ENCODE peak calls at places on chromosomes 13 and 19, in eight cellular contexts. D, Y, Z, P, U, X, N and L are unnamed samples.

GRCh38 chr19:42378225-42378929 is 11.7 kb downstream of the CNFN start:
- DNase-seq in N (no peak), Y (no peak), U (no peak), X (no peak), P (no peak), Z (no peak), D (no peak), L (no peak)

GRCh38 chr19:15112385-15112784 is 5.2 kb downstream of the SYDE1 start:
- DNase-seq in X (no peak), Y (no peak), N (peak; percentile 56), D (no peak), U (peak; percentile 60), Z (no peak), P (no peak), L (no peak)

GRCh38 chr19:4184718-4185352 is 2.3 kb downstream of the ANKRD24 start:
- DNase-seq in U (no peak), D (no peak), Y (no peak), Z (no peak), X (no peak), P (no peak), N (no peak), L (no peak)

GRCh38 chr13:27857271-27857670 is 62.5 kb upstream of the PDX1 start:
- DNase-seq in X (no peak), Y (no peak), D (no peak), Z (no peak), N (peak; percentile 8), P (peak; percentile 26), U (no peak), L (peak; percentile 32)

GRCh38 chr19:7928741-7929701 is 3.1 kb upstream of the CTXN1 start:
- DNase-seq in X (no peak), P (no peak), D (no peak), U (no peak), Z (no peak), Y (peak; percentile 92), N (peak; percentile 66), L (peak; percentile 85)

GRCh38 chr19:15264061-15264932 is 32.0 kb upstream of the EPHX3 start:
- DNase-seq in Z (peak; percentile 80), N (peak; percentile 65), D (peak; percentile 51), X (peak; percentile 69), Y (peak; percentile 91), U (peak; percentile 45), P (no peak), L (peak; percentile 70)

GRCh38 chr13:94239135-94239534 is 240.3 kb downstream of the DCT start:
- DNase-seq in X (no peak), Y (no peak), N (no peak), D (no peak), P (no peak), U (no peak), Z (no peak), L (no peak)

GRCh38 chr19:34288381-34288780 is 34.0 kb downstream of the GARRE1 start:
- DNase-seq in X (no peak), P (no peak), Y (no peak), D (no peak), U (no peak), Z (no peak), N (no peak), L (no peak)

GRCh38 chr19:2462635-2463421 is 6.1 kb upstream of the LMNB2 start:
- DNase-seq in Y (peak; percentile 95), Z (peak; percentile 83), N (no peak), U (peak; percentile 97), D (peak; percentile 91), P (peak; percentile 94), X (peak; percentile 93), L (peak; percentile 77)

DNA sequence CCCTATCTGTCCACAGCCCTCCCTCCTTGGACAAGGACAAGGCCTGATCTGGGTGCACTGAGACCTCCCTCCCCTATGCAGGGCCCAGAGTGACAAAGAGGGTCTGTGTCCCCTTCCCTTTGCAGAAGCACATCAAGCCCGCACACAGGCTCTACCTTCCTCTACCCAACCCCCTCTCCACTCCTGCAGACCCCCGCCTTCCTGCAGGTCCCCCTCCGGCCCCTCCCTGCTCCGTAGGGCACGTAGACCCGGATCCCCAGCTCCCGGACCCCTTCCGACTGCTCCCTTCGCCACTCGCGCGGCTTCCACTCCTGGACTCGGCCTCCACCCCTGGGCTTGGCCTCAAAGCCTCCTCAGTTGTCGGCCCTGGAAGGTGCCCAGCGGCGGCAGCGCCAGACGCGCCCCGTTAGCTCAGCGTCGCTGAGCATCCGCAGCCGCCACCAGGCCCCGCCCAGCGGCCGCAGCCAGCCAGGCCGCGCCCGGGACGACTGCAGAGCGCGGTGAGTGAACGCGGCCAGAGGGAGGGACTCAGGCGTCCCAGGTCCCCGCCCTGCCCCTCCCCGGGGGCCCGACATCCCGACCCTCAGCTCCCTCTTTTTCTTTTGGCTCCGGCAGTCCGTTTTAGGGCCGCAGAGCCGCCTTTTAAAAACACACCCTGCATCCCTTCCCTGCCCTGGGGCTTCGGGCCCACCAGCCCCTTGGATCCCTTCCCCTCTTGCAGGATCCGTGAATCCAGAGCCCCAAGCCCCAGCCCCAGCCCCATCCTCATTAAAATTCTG is 1.6 kb upstream of the MYADM start:
- DNase-seq in Y (peak; percentile 91), Z (peak; percentile 71), U (peak; percentile 60), N (peak; percentile 44), X (no peak), D (no peak), P (no peak), L (peak; percentile 72)
- TF ChIP-seq POLR2A in Y (peak; percentile 30), Z (no peak), U (no peak), N (no peak), X (no peak), D (peak; percentile 82), P (peak; percentile 8), L (no peak)

GRCh38 chr13:45086484-45086883 is 33.8 kb upstream of the GTF2F2 start:
- DNase-seq in N (no peak), Z (no peak), D (no peak), X (no peak), U (no peak), Y (no peak), P (no peak), L (no peak)

GRCh38 chr13:45078003-45078402 is 42.3 kb upstream of the GTF2F2 start:
- DNase-seq in P (no peak), Y (no peak), U (no peak), N (no peak), Z (no peak), D (no peak), X (no peak), L (no peak)

GRCh38 chr13:45084515-45084914 is 35.8 kb upstream of the GTF2F2 start:
- DNase-seq in Z (no peak), P (no peak), D (no peak), N (no peak), Y (no peak), U (no peak), X (no peak), L (no peak)

DNA sequence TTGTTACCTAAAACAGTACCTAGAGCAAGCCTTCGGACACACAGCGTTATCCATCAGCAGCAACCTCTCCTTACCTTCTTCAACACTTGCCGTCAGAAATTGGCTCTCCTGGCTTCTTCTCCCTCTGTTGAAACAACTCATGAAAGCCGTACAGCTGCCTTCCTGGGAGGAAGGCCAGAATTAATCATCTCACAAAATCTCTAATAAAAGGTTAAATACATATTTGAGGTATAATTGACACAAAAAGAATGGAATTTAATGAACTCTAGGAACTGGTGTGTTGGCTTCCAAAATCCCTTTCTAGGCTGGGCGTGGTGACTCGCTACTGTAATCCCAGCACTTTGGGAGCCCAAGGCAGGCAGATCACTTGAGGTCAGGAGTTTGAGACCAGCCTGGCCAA is 37.3 kb upstream of the GTF2F2 start:
- DNase-seq in N (no peak), U (no peak), X (no peak), Z (no peak), P (no peak), Y (no peak), D (no peak), L (no peak)
- TF ChIP-seq POLR2AphosphoS5 in N (no peak), U (no peak), X (no peak), Z (no peak), P (no peak), Y (no peak), D (no peak), L (no peak)

GRCh38 chr13:99949657-99950413 is 21.7 kb downstream of the ZIC5 start:
- DNase-seq in P (no peak), X (no peak), N (no peak), D (no peak), U (no peak), Y (no peak), Z (no peak), L (no peak)
- H3K9me3 ChIP-seq in P (no peaks in the 10 kb centered on the region), X (no peaks in the 10 kb centered on the region), N (no peaks in the 10 kb centered on the region), D (no peaks in the 10 kb centered on the region), U (no peaks in the 10 kb centered on the region), Y (no peaks in the 10 kb centered on the region), Z (no peaks in the 10 kb centered on the region), L (no peaks in the 10 kb centered on the region)

DNA sequence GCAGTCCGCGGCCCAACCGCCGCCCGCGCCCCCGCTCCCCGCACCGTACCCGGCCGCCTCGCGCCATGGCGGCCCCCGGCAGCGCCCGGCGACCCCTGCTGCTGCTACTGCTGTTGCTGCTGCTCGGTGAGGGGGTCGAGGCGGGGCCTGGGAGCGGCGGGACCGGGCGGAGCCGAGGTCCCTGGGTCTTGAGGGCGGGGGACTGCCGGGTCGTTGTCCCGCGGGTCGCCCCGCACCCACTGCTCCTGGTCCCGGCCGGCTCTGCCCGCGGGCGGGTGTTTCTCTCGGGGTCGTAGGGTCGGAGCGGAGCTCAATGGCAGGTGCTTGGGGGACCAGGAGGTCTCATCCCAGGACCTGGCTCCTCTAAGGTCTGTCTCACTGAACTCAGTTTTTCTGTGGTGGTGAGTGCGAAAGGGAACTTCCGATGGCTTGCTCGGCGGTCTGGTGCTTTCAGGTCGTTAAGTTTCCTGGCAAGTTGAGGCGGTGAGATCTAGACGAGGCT is 382 bp downstream of the LAMP1 start:
- DNase-seq in U (no peak), P (no peak), Z (no peak), X (no peak), Y (peak; percentile 77), D (no peak), N (peak; percentile 61), L (no peak)
- TF ChIP-seq POLR2A in U (no peak), P (no peak), Z (no peak), X (no peak), Y (no peak), D (no peak), N (no peak), L (no peak)

GRCh38 chr19:10782795-10783194 is 53.2 kb downstream of the TMED1 start:
- DNase-seq in X (no peak), N (no peak), Y (no peak), P (no peak), U (no peak), Z (no peak), D (no peak), L (no peak)
- TF ChIP-seq POLR2AphosphoS5 in X (no peak), N (no peak), Y (no peak), P (peak; percentile 19), U (no peak), Z (no peak), D (no peak), L (no peak)

GRCh38 chr19:18846862-18847515 is 15.2 kb downstream of the UPF1 start:
- DNase-seq in U (no peak), N (no peak), Z (peak; percentile 80), X (no peak), Y (peak; percentile 91), P (no peak), D (no peak), L (peak; percentile 69)
- H3K9me3 ChIP-seq in U (no peaks in the 10 kb centered on the region), N (no peaks in the 10 kb centered on the region), Z (no peaks in the 10 kb centered on the region), X (no peaks in the 10 kb centered on the region), Y (no peaks in the 10 kb centered on the region), P (no peaks in the 10 kb centered on the region), D (no peaks in the 10 kb centered on the region), L (no peaks in the 10 kb centered on the region)